ENCODE peak calls at places on chromosomes 5 and 9, in eight cellular contexts. J is left ventricle myocardium inferior, S is progenitor cell of endocrine pancreas, X is BJ, E is MM.1S, K is Calu3, M is lower leg skin, Y is coronary artery. D is an unnamed sample.

GRCh38 chr5:51495672-51496071 is 112.4 kb downstream of the ISL1 start:
- DNase-seq in J (no peak), S (no peak), X (peak; percentile 72), E (no peak), K (no peak), M (no peak), Y (no peak), D (no peak)

GRCh38 chr9:68780735-68781134 is 75.7 kb downstream of the PIP5K1B start:
- DNase-seq in J (no peak), S (no peak), X (no peak), E (peak; percentile 36), K (no peak), M (no peak), Y (no peak), D (peak; percentile 4)

GRCh38 chr9:33177633-33178032 is 10.5 kb upstream of the B4GALT1 start:
- DNase-seq in J (no peak), S (no peak), X (no peak), E (no peak), K (no peak), M (no peak), Y (peak; percentile 9), D (no peak)

GRCh38 chr9:122897969-122898368 is 7.2 kb downstream of the RC3H2 start:
- DNase-seq in J (no peak), S (no peak), X (no peak), E (no peak), K (no peak), M (no peak), Y (no peak), D (peak; percentile 15)

GRCh38 chr5:160390787-160391696 is 8.8 kb downstream of the FAM200C start:
- DNase-seq in J (no peak), S (no peak), X (no peak), E (peak; percentile 33), K (no peak), M (no peak), Y (no peak), D (peak; percentile 47)

GRCh38 chr5:88770290-88771257 is 112.4 kb downstream of the MEF2C start:
- DNase-seq in J (no peak), S (no peak), X (no peak), E (no peak), K (no peak), M (no peak), Y (no peak), D (no peak)

GRCh38 chr5:2891781-2892180 is 140.3 kb upstream of the IRX2 start:
- DNase-seq in J (no peak), S (no peak), X (no peak), E (no peak), K (no peak), M (peak; percentile 6), Y (peak; percentile 17), D (no peak)

GRCh38 chr5:14351845-14352712 is 208.9 kb downstream of the TRIO start:
- DNase-seq in J (peak; percentile 66), S (peak; percentile 39), X (peak; percentile 9), E (peak; percentile 65), K (peak; percentile 65), M (peak; percentile 49), Y (no peak), D (peak; percentile 62)

GRCh38 chr5:5348135-5348534 is 74.3 kb upstream of the ICE1 start:
- DNase-seq in J (no peak), S (no peak), X (no peak), E (no peak), K (no peak), M (no peak), Y (no peak), D (no peak)

GRCh38 chr9:1442105-1442504 is 391.9 kb downstream of the DMRT2 start:
- DNase-seq in J (no peak), S (no peak), X (no peak), E (no peak), K (no peak), M (no peak), Y (no peak), D (no peak)

GRCh38 chr5:102223542-102224444 is 72.3 kb downstream of the SLCO4C1 start:
- DNase-seq in J (no peak), S (no peak), X (no peak), E (peak; percentile 62), K (peak; percentile 39), M (no peak), Y (no peak), D (peak; percentile 51)

GRCh38 chr5:139745800-139746690 is 49.6 kb upstream of the PSD2 start:
- DNase-seq in J (peak; percentile 56), S (peak; percentile 51), X (no peak), E (peak; percentile 51), K (peak; percentile 68), M (peak; percentile 62), Y (no peak), D (peak; percentile 90)

GRCh38 chr5:124658867-124659557 is 87.4 kb downstream of the ZNF608 start:
- DNase-seq in J (no peak), S (no peak), X (no peak), E (no peak), K (no peak), M (no peak), Y (no peak), D (no peak)

GRCh38 chr5:89613222-89613956 is 730.4 kb upstream of the MEF2C start:
- DNase-seq in J (no peak), S (no peak), X (no peak), E (peak; percentile 83), K (peak; percentile 20), M (no peak), Y (no peak), D (no peak)

GRCh38 chr5:103373576-103374472 is 115.3 kb downstream of the MACIR start:
- DNase-seq in J (no peak), S (no peak), X (no peak), E (no peak), K (no peak), M (no peak), Y (no peak), D (no peak)

GRCh38 chr5:135033026-135033861 is 784 bp downstream of the PITX1 start:
- DNase-seq in J (peak; percentile 12), S (no peak), X (no peak), E (peak; percentile 60), K (peak; percentile 55), M (no peak), Y (no peak), D (peak; percentile 70)

GRCh38 chr5:89399553-89399952 is 516.6 kb upstream of the MEF2C start:
- DNase-seq in J (no peak), S (no peak), X (no peak), E (no peak), K (no peak), M (no peak), Y (no peak), D (no peak)

GRCh38 chr9:135010363-135010860 is 77.1 kb upstream of the OLFM1 start:
- DNase-seq in J (no peak), S (no peak), X (no peak), E (no peak), K (no peak), M (no peak), Y (no peak), D (no peak)

GRCh38 chr9:37332581-37332980 is 89.9 kb upstream of the GRHPR start:
- DNase-seq in J (no peak), S (no peak), X (no peak), E (no peak), K (no peak), M (no peak), Y (no peak), D (no peak)

GRCh38 chr9:37336150-37336549 is 86.3 kb upstream of the GRHPR start:
- DNase-seq in J (no peak), S (no peak), X (no peak), E (no peak), K (no peak), M (no peak), Y (no peak), D (no peak)

GRCh38 chr9:37331871-37332270 is 90.6 kb upstream of the GRHPR start:
- DNase-seq in J (no peak), S (no peak), X (no peak), E (no peak), K (no peak), M (no peak), Y (no peak), D (no peak)

GRCh38 chr9:37335238-37335637 is 87.3 kb upstream of the GRHPR start:
- DNase-seq in J (no peak), S (no peak), X (no peak), E (no peak), K (no peak), M (no peak), Y (no peak), D (no peak)

GRCh38 chr9:37333288-37333687 is 89.2 kb upstream of the GRHPR start:
- DNase-seq in J (no peak), S (no peak), X (no peak), E (no peak), K (no peak), M (no peak), Y (no peak), D (no peak)
- TF ChIP-seq CTCF in J (no peak), S (peak; percentile 34), X (peak; percentile 10), E (no peak), K (no peak), M (no peak), Y (no peak), D (no peak)

GRCh38 chr5:77774981-77775772 is 962 bp downstream of the TBCA start:
- DNase-seq in J (no peak), S (no peak), X (no peak), E (no peak), K (no peak), M (no peak), Y (no peak), D (no peak)
- TF ChIP-seq CTCF in J (no peak), S (no peak), X (no peak), E (no peak), K (no peak), M (no peak), Y (no peak), D (no peak)

DNA sequence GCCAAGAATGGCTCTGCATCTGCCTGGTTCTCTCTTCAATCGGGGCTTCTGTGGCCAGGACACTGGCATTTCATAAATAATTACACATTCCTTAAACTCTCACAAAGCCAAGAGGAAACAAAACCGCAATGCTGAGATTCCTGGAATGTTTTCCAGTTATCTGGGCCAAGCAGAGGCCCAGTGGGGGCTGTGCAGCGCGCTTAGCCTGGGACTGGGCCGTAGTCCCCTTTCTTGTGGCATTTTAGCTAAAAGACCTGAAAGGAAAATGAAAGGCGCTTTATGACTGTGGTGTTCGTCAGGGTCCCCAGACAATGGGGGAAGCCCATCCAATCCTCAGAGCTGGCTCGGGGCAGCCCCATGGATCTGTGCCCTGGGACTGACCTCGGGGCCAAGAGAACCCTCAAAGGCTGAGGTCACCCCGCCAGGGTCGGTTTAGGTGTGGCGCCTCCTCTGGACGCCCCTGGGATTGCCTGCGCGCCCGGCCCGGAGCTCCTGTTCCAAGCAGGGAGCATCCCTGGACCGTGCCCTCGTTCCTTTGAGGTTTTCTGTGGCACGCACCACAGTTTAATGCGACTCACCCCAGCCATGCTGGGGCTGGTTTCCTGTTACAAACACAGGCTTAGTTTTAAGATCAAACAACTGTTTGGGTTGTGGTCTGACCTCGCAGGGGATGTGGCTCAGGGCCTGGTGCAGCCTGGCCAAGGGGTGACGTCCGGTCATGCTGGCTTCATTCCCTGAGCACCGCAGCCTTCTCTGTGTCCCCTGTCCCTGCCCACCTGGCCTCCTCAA is 51.5 kb upstream of the NKD2 start:
- DNase-seq in J (no peak), S (peak; percentile 7), X (peak; percentile 77), E (peak; percentile 47), K (peak; percentile 65), M (no peak), Y (peak; percentile 69), D (peak; percentile 74)
- TF ChIP-seq CTCF in J (no peak), S (peak; percentile 35), X (peak; percentile 71), E (peak; percentile 24), K (no peak), M (no peak), Y (no peak), D (peak; percentile 27)

GRCh38 chr9:101705135-101705661 is 33.2 kb downstream of the GRIN3A start:
- DNase-seq in J (peak; percentile 19), S (no peak), X (no peak), E (no peak), K (peak; percentile 43), M (peak; percentile 15), Y (no peak), D (peak; percentile 32)
- TF ChIP-seq CTCF in J (peak; percentile 39), S (peak; percentile 33), X (peak; percentile 32), E (no peak), K (no peak), M (no peak), Y (no peak), D (no peak)